ENCODE peak calls at places on chromosome 16, in four cellular contexts. One of them, this sample, is unnamed.

GRCh38 chr16:11692651-11693050 is 24.4 kb downstream of the SNN start:
- DNase-seq in GM12878: no peak
- DNase-seq in K562: no peak
- DNase-seq in HepG2: no peak
- DNase-seq in this sample: no peak

GRCh38 chr16:87951550-87952538 is 610 bp downstream of the BANP start:
- DNase-seq in GM12878: no peak
- DNase-seq in K562: peak
- DNase-seq in HepG2: peak
- DNase-seq in this sample: no peak

GRCh38 chr16:30956601-30957455 is 726 bp upstream of the SETD1A start:
- DNase-seq in GM12878: no peak
- DNase-seq in K562: peak
- DNase-seq in HepG2: peak
- DNase-seq in this sample: peak

GRCh38 chr16:31873556-31874353 is at the start of gene ZNF267:
- DNase-seq in GM12878: peak
- DNase-seq in K562: peak
- DNase-seq in HepG2: peak
- DNase-seq in this sample: peak

GRCh38 chr16:17403156-17403809 is 67.5 kb downstream of the XYLT1 start:
- DNase-seq in GM12878: no peak
- DNase-seq in K562: no peak
- DNase-seq in HepG2: no peak
- DNase-seq in this sample: no peak

GRCh38 chr16:69863882-69864281 is 87.3 kb upstream of the CLEC18A start:
- DNase-seq in GM12878: no peak
- DNase-seq in K562: no peak
- DNase-seq in HepG2: no peak
- DNase-seq in this sample: no peak

GRCh38 chr16:80989801-80990200 is 16.9 kb downstream of the CMC2 start:
- DNase-seq in GM12878: no peak
- DNase-seq in K562: no peak
- DNase-seq in HepG2: no peak
- DNase-seq in this sample: no peak

GRCh38 chr16:89191033-89191900 is 9.1 kb downstream of the SLC22A31 start:
- DNase-seq in GM12878: no peak
- DNase-seq in K562: no peak
- DNase-seq in HepG2: no peak
- DNase-seq in this sample: peak

GRCh38 chr16:84107921-84108320 is 8.8 kb downstream of the MBTPS1 start:
- DNase-seq in GM12878: no peak
- DNase-seq in K562: no peak
- DNase-seq in HepG2: no peak
- DNase-seq in this sample: no peak

GRCh38 chr16:29765167-29766032 is 12.7 kb upstream of the ZG16 start:
- DNase-seq in GM12878: no peak
- DNase-seq in K562: peak
- DNase-seq in HepG2: peak
- DNase-seq in this sample: no peak

GRCh38 chr16:55056585-55057520 is 126.2 kb downstream of the IRX5 start:
- DNase-seq in GM12878: no peak
- DNase-seq in K562: no peak
- DNase-seq in HepG2: no peak
- DNase-seq in this sample: peak

GRCh38 chr16:81500833-81501521 is 56.4 kb downstream of the CMIP start:
- DNase-seq in GM12878: no peak
- DNase-seq in K562: no peak
- DNase-seq in HepG2: no peak
- DNase-seq in this sample: no peak

GRCh38 chr16:89135166-89135565 is 36.4 kb upstream of the CDH15 start:
- DNase-seq in GM12878: no peak
- DNase-seq in K562: no peak
- DNase-seq in HepG2: no peak
- DNase-seq in this sample: peak

GRCh38 chr16:88116121-88116900 is 165.1 kb downstream of the BANP start:
- DNase-seq in GM12878: no peak
- DNase-seq in K562: no peak
- DNase-seq in HepG2: no peak
- DNase-seq in this sample: no peak

GRCh38 chr16:25141648-25142047 is 30.1 kb downstream of the LCMT1 start:
- DNase-seq in GM12878: no peak
- DNase-seq in K562: no peak
- DNase-seq in HepG2: no peak
- DNase-seq in this sample: no peak

GRCh38 chr16:85616608-85617311 is 3.6 kb downstream of the GSE1 start:
- DNase-seq in GM12878: peak
- DNase-seq in K562: peak
- DNase-seq in HepG2: no peak
- DNase-seq in this sample: no peak

GRCh38 chr16:51306116-51306515 is 155.0 kb upstream of the SALL1 start:
- DNase-seq in GM12878: no peak
- DNase-seq in K562: no peak
- DNase-seq in HepG2: no peak
- DNase-seq in this sample: no peak

GRCh38 chr16:9495824-9496223 is 404.4 kb downstream of the HAPSTR1 start:
- DNase-seq in GM12878: no peak
- DNase-seq in K562: no peak
- DNase-seq in HepG2: no peak
- DNase-seq in this sample: no peak

GRCh38 chr16:81537721-81538561 is 93.3 kb downstream of the CMIP start:
- DNase-seq in GM12878: no peak
- DNase-seq in K562: peak
- DNase-seq in HepG2: no peak
- DNase-seq in this sample: no peak

GRCh38 chr16:64627288-64627687 is 494.6 kb downstream of the CDH11 start:
- DNase-seq in GM12878: no peak
- DNase-seq in K562: no peak
- DNase-seq in HepG2: no peak
- DNase-seq in this sample: peak

GRCh38 chr16:12458591-12459400 is 344.9 kb downstream of the CPPED1 start:
- DNase-seq in GM12878: no peak
- DNase-seq in K562: peak
- DNase-seq in HepG2: no peak
- DNase-seq in this sample: no peak

GRCh38 chr16:49019081-49019633 is 262.5 kb downstream of the CBLN1 start:
- DNase-seq in GM12878: no peak
- DNase-seq in K562: no peak
- DNase-seq in HepG2: no peak
- DNase-seq in this sample: peak

GRCh38 chr16:81770008-81770407 is 9.1 kb upstream of the PLCG2 start:
- DNase-seq in GM12878: no peak
- DNase-seq in K562: no peak
- DNase-seq in HepG2: no peak
- DNase-seq in this sample: no peak

GRCh38 chr16:87854053-87854906 is 15.0 kb downstream of the SLC7A5 start:
- DNase-seq in GM12878: no peak
- DNase-seq in K562: peak
- DNase-seq in HepG2: peak
- DNase-seq in this sample: no peak

GRCh38 chr16:55386534-55387296 is 62.7 kb downstream of the IRX6 start:
- DNase-seq in GM12878: no peak
- DNase-seq in K562: no peak
- DNase-seq in HepG2: no peak
- DNase-seq in this sample: no peak

GRCh38 chr16:54512461-54512860 is 225.9 kb upstream of the IRX3 start:
- DNase-seq in GM12878: no peak
- DNase-seq in K562: no peak
- DNase-seq in HepG2: no peak
- DNase-seq in this sample: no peak

GRCh38 chr16:17921357-17921978 is 415.1 kb downstream of the NPIPA8 start:
- DNase-seq in GM12878: no peak
- DNase-seq in K562: peak
- DNase-seq in HepG2: peak
- DNase-seq in this sample: peak

GRCh38 chr16:10037771-10038170 is 144.5 kb downstream of the GRIN2A start:
- DNase-seq in GM12878: no peak
- DNase-seq in K562: no peak
- DNase-seq in HepG2: no peak
- DNase-seq in this sample: no peak

GRCh38 chr16:70800798-70801480 is at the start of gene VAC14:
- DNase-seq in GM12878: peak
- DNase-seq in K562: peak
- DNase-seq in HepG2: peak
- DNase-seq in this sample: peak

GRCh38 chr16:17305694-17306093 is 165.1 kb downstream of the XYLT1 start:
- DNase-seq in GM12878: peak
- DNase-seq in K562: no peak
- DNase-seq in HepG2: no peak
- DNase-seq in this sample: no peak

GRCh38 chr16:24736758-24737157 is 7.3 kb downstream of the TNRC6A start:
- DNase-seq in GM12878: no peak
- DNase-seq in K562: peak
- DNase-seq in HepG2: no peak
- DNase-seq in this sample: no peak

GRCh38 chr16:88662222-88662842 is 559 bp downstream of the MVD start:
- DNase-seq in GM12878: no peak
- DNase-seq in K562: peak
- DNase-seq in HepG2: no peak
- DNase-seq in this sample: no peak

GRCh38 chr16:85396879-85397871 is 215.9 kb upstream of the GSE1 start:
- DNase-seq in GM12878: no peak
- DNase-seq in K562: peak
- DNase-seq in HepG2: peak
- DNase-seq in this sample: peak

GRCh38 chr16:11977206-11978041 is 890 bp downstream of the SNX29 start:
- DNase-seq in GM12878: no peak
- DNase-seq in K562: peak
- DNase-seq in HepG2: no peak
- DNase-seq in this sample: no peak

GRCh38 chr16:77043076-77043475 is 147.9 kb upstream of the MON1B start:
- DNase-seq in GM12878: no peak
- DNase-seq in K562: peak
- DNase-seq in HepG2: no peak
- DNase-seq in this sample: no peak

GRCh38 chr16:64952177-64952576 is 169.7 kb downstream of the CDH11 start:
- DNase-seq in GM12878: no peak
- DNase-seq in K562: no peak
- DNase-seq in HepG2: no peak
- DNase-seq in this sample: no peak

DNA sequence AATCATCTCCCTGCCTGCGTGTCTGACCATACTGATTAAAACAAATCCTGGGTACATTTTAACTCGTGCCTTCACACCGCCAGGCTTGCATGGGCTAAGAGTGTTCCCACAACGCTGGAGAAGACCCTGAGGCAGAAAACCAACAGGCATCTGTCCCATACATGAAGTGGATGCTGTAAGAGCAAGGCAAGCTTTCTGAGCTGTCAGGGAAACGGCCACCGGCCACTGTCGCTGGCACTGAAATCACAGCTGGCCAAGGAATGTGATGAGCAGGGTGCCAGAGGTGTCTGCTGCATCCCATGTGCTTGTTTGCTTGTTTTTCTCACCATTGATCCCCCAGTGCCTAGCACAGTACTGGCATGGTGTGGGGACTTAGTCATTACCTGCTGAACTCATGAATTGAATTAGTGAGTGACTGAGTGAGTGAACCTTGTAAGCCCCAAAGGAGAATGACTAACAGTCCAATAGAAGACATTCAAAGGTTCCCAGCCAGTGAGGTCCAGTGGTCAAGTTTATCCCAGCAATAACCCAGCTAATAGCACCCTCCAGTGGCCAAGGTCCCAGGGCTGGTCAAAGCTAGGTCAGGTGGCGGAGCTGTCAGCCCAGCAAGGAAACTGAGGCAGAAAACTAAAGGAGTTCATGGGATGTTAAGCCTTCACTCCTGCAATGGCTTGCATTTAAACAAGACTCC is 92.7 kb upstream of the CDH5 start:
- DNase-seq in GM12878: no peak
- DNase-seq in K562: no peak
- DNase-seq in HepG2: no peak
- DNase-seq in this sample: peak
- TF ChIP-seq ETV6 in GM12878: no peak
- TF ChIP-seq ETV6 in K562: no peak
- TF ChIP-seq ETV6 in HepG2: no peak
- TF ChIP-seq ETV6 in this sample: no peak

GRCh38 chr16:3223913-3224515 is 10.9 kb downstream of the ZNF200 start:
- DNase-seq in GM12878: no peak
- DNase-seq in K562: no peak
- DNase-seq in HepG2: no peak
- DNase-seq in this sample: no peak
- TF ChIP-seq ETV6 in GM12878: no peak
- TF ChIP-seq ETV6 in K562: no peak
- TF ChIP-seq ETV6 in HepG2: no peak
- TF ChIP-seq ETV6 in this sample: no peak

GRCh38 chr16:66228791-66229190 is 137.7 kb upstream of the CDH5 start:
- DNase-seq in GM12878: no peak
- DNase-seq in K562: no peak
- DNase-seq in HepG2: no peak
- DNase-seq in this sample: no peak
- TF ChIP-seq ETV6 in GM12878: no peak
- TF ChIP-seq ETV6 in K562: no peak
- TF ChIP-seq ETV6 in HepG2: no peak
- TF ChIP-seq ETV6 in this sample: no peak

DNA sequence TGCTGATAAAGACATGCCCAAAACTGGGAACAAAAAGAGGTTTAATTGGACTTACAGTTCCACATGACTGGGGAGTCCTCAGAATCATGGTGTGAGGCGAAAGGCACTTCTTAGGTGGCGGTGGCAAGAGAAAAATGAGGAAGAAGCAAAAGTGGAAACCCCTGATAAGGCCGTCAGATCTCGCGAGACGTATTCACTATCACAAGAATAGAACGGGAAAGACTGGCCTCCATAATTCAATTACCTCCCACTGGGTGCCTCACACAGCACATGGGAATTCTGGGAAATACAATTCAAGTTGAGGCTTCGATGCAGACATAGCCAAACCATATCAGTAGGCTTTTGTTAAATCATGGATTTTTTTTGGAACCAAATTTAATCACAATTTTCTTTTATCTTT is 24.4 kb downstream of the RBL2 start:
- DNase-seq in GM12878: no peak
- DNase-seq in K562: peak
- DNase-seq in HepG2: no peak
- DNase-seq in this sample: no peak
- TF ChIP-seq ETV6 in GM12878: no peak
- TF ChIP-seq ETV6 in K562: no peak
- TF ChIP-seq ETV6 in HepG2: no peak
- TF ChIP-seq ETV6 in this sample: no peak

This sample was measured in WTC11.